ENCODE peak calls at places on chromosomes 3 and 15, in four cellular contexts. U, D, R and P are unnamed samples.

GRCh38 chr3:40317061-40317676 is 7.7 kb downstream of the EIF1B start:
- DNase-seq in U (no peak), D (peak; percentile 42), R (peak; percentile 60), P (peak; percentile 46)

GRCh38 chr15:39622660-39623549 is 42.0 kb downstream of the THBS1 start:
- DNase-seq in U (no peak), D (no peak), R (no peak), P (no peak)

GRCh38 chr15:88580532-88580931 is 34.1 kb upstream of the DET1 start:
- DNase-seq in U (no peak), D (no peak), R (no peak), P (no peak)

GRCh38 chr3:112327371-112327951 is 5.5 kb upstream of the CD200 start:
- DNase-seq in U (no peak), D (no peak), R (peak; percentile 39), P (peak; percentile 32)

GRCh38 chr3:155386817-155387403 is 93.4 kb upstream of the STRIT1 start:
- DNase-seq in U (no peak), D (no peak), R (no peak), P (no peak)

GRCh38 chr15:88376574-88377174 is 90.5 kb downstream of the MRPL46 start:
- DNase-seq in U (no peak), D (no peak), R (no peak), P (no peak)

GRCh38 chr3:103218793-103219192 is 784.0 kb downstream of the ZPLD1 start:
- DNase-seq in U (no peak), D (no peak), R (no peak), P (no peak)

GRCh38 chr3:67863869-67864268 is 209.5 kb upstream of the SUCLG2 start:
- DNase-seq in U (no peak), D (peak; percentile 38), R (peak; percentile 32), P (peak; percentile 18)

GRCh38 chr3:122786067-122786466 is 7.6 kb downstream of the HSPBAP1 start:
- DNase-seq in U (no peak), D (no peak), R (peak; percentile 40), P (no peak)

GRCh38 chr3:47002490-47003410 is 23.3 kb downstream of the NBEAL2 start:
- DNase-seq in U (no peak), D (no peak), R (no peak), P (no peak)

GRCh38 chr3:27034255-27034654 is 334.9 kb downstream of the NEK10 start:
- DNase-seq in U (no peak), D (no peak), R (no peak), P (no peak)

GRCh38 chr3:86774082-86774691 is 216.8 kb downstream of the VGLL3 start:
- DNase-seq in U (no peak), D (no peak), R (peak; percentile 9), P (no peak)

GRCh38 chr3:149638401-149639092 is 19.3 kb downstream of the WWTR1 start:
- DNase-seq in U (no peak), D (no peak), R (no peak), P (no peak)

GRCh38 chr15:72774696-72775383 is 8.7 kb downstream of the ADPGK start:
- DNase-seq in U (no peak), D (no peak), R (no peak), P (no peak)

GRCh38 chr3:60708191-60708975 is 542.9 kb downstream of the FHIT start:
- DNase-seq in U (no peak), D (no peak), R (no peak), P (peak; percentile 27)

GRCh38 chr15:22839046-22839705 is 710 bp downstream of the NIPA2 start:
- DNase-seq in U (no peak), D (no peak), R (no peak), P (no peak)

GRCh38 chr3:38578081-38578475 is 71.4 kb downstream of the SCN5A start:
- DNase-seq in U (no peak), D (no peak), R (no peak), P (no peak)

GRCh38 chr3:74787008-74787407 is 172.5 kb upstream of the CNTN3 start:
- DNase-seq in U (no peak), D (peak; percentile 9), R (no peak), P (no peak)

GRCh38 chr3:184874709-184875644 is 63.0 kb downstream of the VPS8 start:
- DNase-seq in U (no peak), D (peak; percentile 36), R (peak; percentile 27), P (peak; percentile 12)

GRCh38 chr3:52527732-52528595 is 5.7 kb downstream of the NT5DC2 start:
- DNase-seq in U (no peak), D (no peak), R (no peak), P (no peak)

GRCh38 chr3:49568965-49569364 is 14.7 kb downstream of the BSN start:
- DNase-seq in U (no peak), D (no peak), R (no peak), P (no peak)

GRCh38 chr3:141373768-141374526 is 5.6 kb downstream of the ZBTB38 start:
- DNase-seq in U (no peak), D (peak; percentile 79), R (no peak), P (no peak)

GRCh38 chr15:71245588-71245987 is 130.3 kb downstream of the THSD4 start:
- DNase-seq in U (no peak), D (no peak), R (no peak), P (no peak)

GRCh38 chr3:111594781-111595180 is 365 bp downstream of the ZBED2 start:
- DNase-seq in U (no peak), D (no peak), R (no peak), P (no peak)

GRCh38 chr15:77506311-77507150 is 85.8 kb downstream of the HMG20A start:
- DNase-seq in U (no peak), D (no peak), R (no peak), P (no peak)

GRCh38 chr3:146966124-146966523 is 361.0 kb upstream of the PLSCR5 start:
- DNase-seq in U (no peak), D (no peak), R (no peak), P (no peak)

GRCh38 chr3:136512391-136512790 is 239.8 kb downstream of the STAG1 start:
- DNase-seq in U (no peak), D (no peak), R (no peak), P (no peak)

GRCh38 chr3:142353571-142353970 is 94.3 kb downstream of the XRN1 start:
- DNase-seq in U (no peak), D (no peak), R (no peak), P (no peak)

GRCh38 chr15:40787344-40787841 is 17.6 kb downstream of the C15orf62 start:
- DNase-seq in U (peak; percentile 64), D (no peak), R (no peak), P (no peak)
- TF ChIP-seq SUZ12 in U (no peak), D (no peak), R (no peak), P (no peak)

DNA sequence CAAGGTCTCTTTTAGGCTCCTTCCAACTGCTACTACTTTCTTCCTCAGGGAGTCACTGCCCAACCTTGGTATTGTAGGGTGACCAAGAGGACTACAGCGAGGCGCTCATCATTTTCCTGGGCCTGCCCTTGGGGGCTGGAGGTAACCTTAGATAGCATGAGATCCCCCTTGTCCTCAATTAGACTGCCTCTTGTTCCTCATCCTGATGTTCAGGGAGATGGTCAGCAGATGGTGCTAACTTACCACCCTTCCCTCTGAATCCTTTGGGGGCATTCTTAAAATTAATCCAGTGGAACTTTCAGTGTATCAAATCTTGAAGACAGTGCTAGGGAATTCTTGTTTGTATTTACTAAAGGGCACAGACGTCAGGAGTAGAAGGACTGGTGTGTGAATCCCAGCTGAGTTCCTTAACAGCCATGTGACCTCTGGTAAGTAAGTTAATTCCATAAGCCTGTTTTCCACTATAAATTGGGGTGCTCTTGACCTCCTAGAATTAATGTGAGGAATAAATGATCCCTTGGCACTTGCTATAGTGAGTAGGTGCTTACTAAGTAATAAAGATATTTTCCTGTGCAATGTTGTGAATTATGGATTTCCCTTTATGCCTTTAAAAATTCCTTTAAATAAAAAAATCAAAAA is 4.1 kb upstream of the CLPX start:
- DNase-seq in U (peak; percentile 21), D (peak; percentile 58), R (peak; percentile 54), P (peak; percentile 38)
- TF ChIP-seq SUZ12 in U (no peak), D (no peak), R (no peak), P (no peak)

GRCh38 chr3:176512037-176512436 is 685.2 kb downstream of the TBL1XR1 start:
- DNase-seq in U (no peak), D (no peak), R (no peak), P (no peak)

GRCh38 chr3:176510097-176510496 is 687.2 kb downstream of the TBL1XR1 start:
- DNase-seq in U (no peak), D (no peak), R (no peak), P (no peak)

DNA sequence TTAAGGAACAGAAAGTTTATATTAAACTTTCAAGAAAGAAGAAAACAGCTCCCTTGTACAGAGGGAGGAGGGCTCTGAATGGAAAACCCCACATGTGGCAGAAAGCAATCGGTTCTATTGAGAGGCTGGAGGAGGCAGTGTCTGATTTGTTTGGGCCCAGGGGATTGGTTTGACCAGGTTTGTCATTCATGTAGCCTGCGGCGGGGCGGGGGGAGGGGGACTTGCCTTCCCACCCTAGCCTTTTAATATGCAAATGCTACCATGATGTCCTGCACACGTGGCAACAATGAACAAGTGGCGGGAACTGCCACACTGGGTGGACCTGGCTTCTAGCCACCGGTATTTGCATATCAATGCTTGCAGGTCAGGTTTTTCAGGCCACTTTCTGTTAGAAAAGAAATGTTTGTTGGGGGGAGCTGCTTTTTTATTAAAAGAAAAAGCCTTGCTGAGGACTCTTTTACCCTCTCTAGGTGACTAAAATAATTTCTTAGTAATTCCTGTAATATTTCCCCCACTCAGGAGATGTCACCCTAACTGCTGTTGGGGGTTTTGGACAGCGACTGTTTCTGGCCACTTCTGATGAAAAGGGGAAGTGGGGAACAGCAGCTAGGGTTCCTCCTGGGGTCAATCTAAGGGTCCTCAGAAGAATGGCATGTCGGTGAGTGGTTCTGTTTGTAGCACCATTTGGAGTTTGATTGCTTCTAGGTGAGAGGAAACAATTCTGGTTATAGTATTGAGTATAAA is 691.2 kb downstream of the TBL1XR1 start:
- DNase-seq in U (peak; percentile 97), D (peak; percentile 95), R (no peak), P (no peak)
- TF ChIP-seq SUZ12 in U (no peak), D (no peak), R (no peak), P (no peak)

DNA sequence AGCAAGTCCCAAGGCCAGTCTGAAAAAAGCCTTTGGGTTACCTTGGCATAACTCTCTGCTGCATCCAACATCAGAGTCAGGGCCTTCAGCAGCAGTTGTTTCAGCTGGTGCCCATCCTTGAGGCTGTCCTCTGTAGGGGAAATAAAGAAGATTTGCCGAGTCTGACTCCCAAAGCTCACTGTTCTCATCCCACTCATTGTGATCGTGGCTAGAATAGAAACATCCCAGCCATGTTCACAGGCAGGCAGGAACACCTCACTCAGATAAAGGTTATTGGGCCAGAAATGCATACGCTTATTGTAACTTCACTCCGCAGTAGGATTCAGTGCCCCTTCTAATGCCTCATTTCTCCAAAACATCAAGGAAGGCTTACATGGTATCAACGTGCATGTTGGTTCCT is 29.2 kb downstream of the EIF3J start:
- DNase-seq in U (no peak), D (no peak), R (no peak), P (no peak)
- TF ChIP-seq SUZ12 in U (no peak), D (no peak), R (no peak), P (no peak)

GRCh38 chr15:31108836-31109235 is 7.3 kb upstream of the TRPM1 start:
- DNase-seq in U (no peak), D (no peak), R (no peak), P (no peak)
- TF ChIP-seq SUZ12 in U (no peak), D (no peak), R (no peak), P (no peak)